ENCODE peak calls at places on chromosome X, in nine cellular contexts. P, S, E, Q, L, O, N, Z and R are unnamed samples.

GRCh38 chrX:54817220-54817820 is 9.8 kb downstream of the MAGED2 start:
- DNase-seq in N (no peak), L (no peak), Q (no peak), P (no peak), Z (no peak), O (no peak), E (no peak), S (no peak), R (no peak)

GRCh38 chrX:132940727-132941162 is 17.7 kb downstream of the HS6ST2 start:
- DNase-seq in L (no peak), O (no peak), E (peak), Z (no peak), N (no peak), P (peak), S (no peak), Q (no peak), R (no peak)

GRCh38 chrX:74523870-74524735 is 90.3 kb downstream of the RLIM start:
- DNase-seq in O (no peak), S (peak), L (no peak), P (peak), N (no peak), Z (no peak), Q (no peak), E (no peak), R (no peak)

GRCh38 chrX:9249452-9249851 is 215.4 kb upstream of the TBL1X start:
- DNase-seq in P (no peak), N (no peak), L (no peak), S (no peak), Q (no peak), E (no peak), Z (no peak), O (no peak), R (no peak)

GRCh38 chrX:9659571-9660195 is 106.0 kb downstream of the GPR143 start:
- DNase-seq in S (no peak), E (no peak), O (no peak), L (no peak), Q (no peak), P (no peak), Z (no peak), N (no peak), R (no peak)

GRCh38 chrX:24925430-24925829 is 90.3 kb downstream of the ARX start:
- DNase-seq in Z (no peak), L (peak), P (no peak), S (peak), Q (no peak), E (no peak), O (no peak), N (no peak), R (no peak)

GRCh38 chrX:129780441-129781105 is 824 bp downstream of the SASH3 start:
- DNase-seq in P (no peak), O (no peak), Z (no peak), Q (no peak), E (no peak), N (no peak), L (no peak), S (no peak), R (no peak)

GRCh38 chrX:12115377-12115776 is 22.9 kb upstream of the FRMPD4 start:
- DNase-seq in P (no peak), Q (no peak), O (no peak), Z (no peak), E (peak), L (peak), N (no peak), S (no peak), R (no peak)

GRCh38 chrX:21487832-21488231 is 113.6 kb downstream of the CNKSR2 start:
- DNase-seq in Z (no peak), E (peak), N (peak), Q (no peak), S (peak), P (no peak), L (peak), O (no peak), R (no peak)

GRCh38 chrX:15769300-15769954 is 20.9 kb upstream of the ZRSR2 start:
- DNase-seq in Q (no peak), P (no peak), L (no peak), O (no peak), N (no peak), E (no peak), Z (no peak), S (peak), R (no peak)

GRCh38 chrX:1386338-1387127 is 5.4 kb downstream of the SLC25A6 start:
- DNase-seq in L (no peak), P (no peak), Z (peak), N (no peak), O (peak), Q (peak), S (no peak), E (no peak), R (no peak)

GRCh38 chrX:106933538-106933961 is 13.3 kb downstream of the CLDN2 start:
- DNase-seq in Q (no peak), P (no peak), S (peak), Z (no peak), L (peak), O (no peak), N (no peak), E (peak), R (peak)

GRCh38 chrX:36867143-36867542 is 141.0 kb upstream of the FAM47C start:
- DNase-seq in Z (no peak), E (peak), P (no peak), Q (no peak), S (peak), L (peak), N (peak), O (no peak), R (no peak)

GRCh38 chrX:18228069-18228468 is 7.4 kb upstream of the BEND2 start:
- DNase-seq in N (no peak), E (no peak), O (no peak), Z (no peak), P (no peak), Q (no peak), L (no peak), S (no peak), R (no peak)

GRCh38 chrX:71545364-71545763 is 12.5 kb downstream of the OGT start:
- DNase-seq in S (no peak), Z (no peak), Q (no peak), P (no peak), L (no peak), O (no peak), E (no peak), N (no peak), R (no peak)

GRCh38 chrX:41273638-41274037 is 60.3 kb upstream of the DDX3X start:
- DNase-seq in Q (no peak), P (no peak), L (no peak), N (no peak), E (peak), Z (no peak), O (no peak), S (no peak), R (no peak)

GRCh38 chrX:41236629-41237028 is 97.3 kb upstream of the DDX3X start:
- DNase-seq in S (no peak), Q (no peak), O (no peak), P (no peak), E (no peak), Z (no peak), N (no peak), L (no peak), R (no peak)

GRCh38 chrX:11239230-11239629 is 54.0 kb upstream of the AMELX start:
- DNase-seq in E (no peak), L (no peak), Z (no peak), O (no peak), Q (no peak), S (peak), P (no peak), N (peak), R (no peak)

GRCh38 chrX:24190500-24191156 is 41.1 kb downstream of the ZFX start:
- DNase-seq in E (peak), P (no peak), Z (no peak), O (no peak), Q (no peak), N (no peak), S (peak), L (no peak), R (no peak)

GRCh38 chrX:110966839-110967238 is 129.2 kb upstream of the PAK3 start:
- DNase-seq in E (no peak), L (no peak), N (no peak), Q (no peak), P (no peak), S (no peak), O (no peak), Z (no peak), R (no peak)

GRCh38 chrX:15292861-15293260 is 22.6 kb downstream of the ASB11 start:
- DNase-seq in L (peak), P (no peak), O (no peak), Z (no peak), Q (no peak), S (no peak), E (no peak), N (no peak), R (no peak)

DNA sequence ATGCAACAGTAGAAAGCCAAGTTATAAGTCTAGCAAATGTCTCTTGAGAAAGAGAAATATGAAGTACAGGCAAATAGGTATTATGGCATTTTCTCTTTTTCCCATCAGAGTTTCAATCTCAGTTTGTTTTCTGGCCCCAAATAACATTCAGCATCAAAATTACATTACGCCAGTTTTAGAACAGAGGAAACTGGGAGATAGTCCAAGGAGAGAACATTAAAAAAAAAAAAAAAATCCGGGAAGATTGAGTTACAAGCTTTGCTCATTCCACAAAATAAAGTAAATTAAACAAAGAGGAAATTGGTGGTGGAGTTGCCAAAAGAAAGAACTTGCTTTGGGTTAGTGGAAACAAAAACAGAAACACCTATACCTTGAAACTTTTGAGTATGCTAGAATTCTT is 50.4 kb upstream of the IL13RA2 start:
- DNase-seq in P (no peak), O (no peak), S (peak), E (no peak), Q (no peak), N (no peak), L (no peak), Z (no peak), R (no peak)
- H3K4me3 ChIP-seq in P (no peak), O (no peak), S (no peak), E (no peak), Q (no peak), N (no peak), L (no peak), Z (no peak), R (no peak)

GRCh38 chrX:154436290-154436596 is 711 bp upstream of the GDI1 start:
- DNase-seq in P (no peak), Z (no peak), E (no peak), Q (no peak), N (no peak), S (no peak), O (no peak), L (no peak), R (no peak)

GRCh38 chrX:154437971-154438893 is 1.3 kb downstream of the GDI1 start:
- DNase-seq in L (no peak), E (no peak), O (no peak), S (no peak), N (no peak), Z (no peak), P (no peak), Q (no peak), R (no peak)

GRCh38 chrX:154436597-154437397 is at the start of gene GDI1:
- DNase-seq in Z (no peak), E (peak), S (peak), O (no peak), Q (peak), N (no peak), P (no peak), L (no peak), R (peak)

GRCh38 chrX:154435171-154435733 is 1.7 kb upstream of the GDI1 start:
- DNase-seq in L (no peak), Z (no peak), O (no peak), E (no peak), Q (no peak), S (no peak), P (no peak), N (no peak), R (no peak)

GRCh38 chrX:154437398-154437752 is 421 bp downstream of the GDI1 start:
- DNase-seq in Z (no peak), O (no peak), P (no peak), E (no peak), N (no peak), Q (no peak), L (no peak), S (no peak), R (no peak)
- TF ChIP-seq POLR2A in Z (no peak), O (no peak), P (no peak), E (no peak), N (no peak), Q (no peak), L (no peak), S (no peak), R (no peak)

GRCh38 chrX:3788494-3789233 is 75.2 kb upstream of the PRKX start:
- DNase-seq in Z (no peak), L (no peak), Q (no peak), P (no peak), O (no peak), N (no peak), E (no peak), S (no peak), R (no peak)
- TF ChIP-seq CTCF in Z (no peak), L (no peak), Q (no peak), P (no peak), O (no peak), N (no peak), E (no peak), S (no peak), R (peak)

GRCh38 chrX:48684134-48684533 is 535 bp downstream of the WAS start:
- DNase-seq in E (no peak), S (no peak), P (no peak), Z (no peak), L (no peak), N (no peak), O (no peak), Q (no peak), R (no peak)
- H3K4me3 ChIP-seq in E (no peak), S (no peak), P (no peak), Z (no peak), L (no peak), N (no peak), O (peak), Q (peak), R (no peak)

GRCh38 chrX:134670241-134670811 is 12.1 kb upstream of the PLAC1 start:
- DNase-seq in P (no peak), S (peak), E (peak), Z (no peak), Q (no peak), O (peak), L (peak), N (no peak), R (no peak)

GRCh38 chrX:134671207-134671750 is 13.0 kb upstream of the PLAC1 start:
- DNase-seq in Z (no peak), S (peak), Q (no peak), E (no peak), N (no peak), O (no peak), L (peak), P (no peak), R (no peak)

GRCh38 chrX:134673123-134673522 is 14.9 kb upstream of the PLAC1 start:
- DNase-seq in E (no peak), N (no peak), S (no peak), P (no peak), Z (no peak), L (no peak), O (no peak), Q (no peak), R (no peak)

GRCh38 chrX:134672101-134672500 is 13.8 kb upstream of the PLAC1 start:
- DNase-seq in Q (no peak), L (no peak), E (no peak), N (no peak), O (no peak), Z (no peak), S (no peak), P (no peak), R (no peak)

GRCh38 chrX:134669378-134670098 is 11.3 kb upstream of the PLAC1 start:
- DNase-seq in Q (no peak), P (no peak), O (no peak), S (peak), L (peak), Z (no peak), N (no peak), E (peak), R (peak)
- TF ChIP-seq POLR2A in Q (no peak), P (no peak), O (no peak), S (no peak), L (no peak), Z (no peak), N (no peak), E (no peak), R (no peak)

GRCh38 chrX:120309873-120310730 is 1.2 kb downstream of the TMEM255A start:
- DNase-seq in E (peak), P (no peak), O (no peak), Q (no peak), Z (no peak), S (no peak), L (no peak), N (no peak), R (peak)
- TF ChIP-seq CTCF in E (no peak), P (no peak), O (no peak), Q (no peak), Z (no peak), S (no peak), L (no peak), N (no peak), R (no peak)